ENCODE peak calls at places on chromosomes 5 and 9, in six cellular contexts. S is choroid plexus epithelial cell, D is uterus, X is bronchial epithelial cell, G is spleen, Y is GM23338. W is an unnamed sample.

GRCh38 chr5:102294996-102295395 is 1.1 kb downstream of the SLCO4C1 start:
- DNase-seq in S (no peak), D (no peak), X (no peak), G (no peak), Y (peak), W (no peak)

GRCh38 chr5:101390317-101390908 is 487.3 kb upstream of the ST8SIA4 start:
- DNase-seq in S (peak), D (no peak), X (peak), G (no peak), Y (peak), W (no peak)

GRCh38 chr9:23824241-23825142 is 1.5 kb downstream of the ELAVL2 start:
- DNase-seq in S (no peak), D (no peak), X (peak), G (no peak), Y (peak), W (no peak)

GRCh38 chr5:10666531-10667305 is 94.3 kb downstream of the DAP start:
- DNase-seq in S (no peak), D (no peak), X (no peak), G (no peak), Y (no peak), W (no peak)

GRCh38 chr5:113489299-113489698 is 1.0 kb upstream of the MCC start:
- DNase-seq in S (peak), D (no peak), X (peak), G (no peak), Y (no peak), W (no peak)

GRCh38 chr9:81244631-81245030 is 444.7 kb downstream of the TLE1 start:
- DNase-seq in S (peak), D (no peak), X (no peak), G (no peak), Y (no peak), W (no peak)

GRCh38 chr9:34554211-34555001 is 31.6 kb upstream of the ENHO start:
- DNase-seq in S (peak), D (no peak), X (no peak), G (peak), Y (no peak), W (peak)

GRCh38 chr9:120377268-120378150 is 202.5 kb downstream of the CDK5RAP2 start:
- DNase-seq in S (no peak), D (no peak), X (no peak), G (no peak), Y (no peak), W (peak)

GRCh38 chr5:68554566-68555279 is 339.2 kb downstream of the PIK3R1 start:
- DNase-seq in S (peak), D (peak), X (peak), G (no peak), Y (no peak), W (no peak)

GRCh38 chr5:54363669-54364068 is 53.3 kb upstream of the ARL15 start:
- DNase-seq in S (no peak), D (no peak), X (peak), G (no peak), Y (no peak), W (no peak)

GRCh38 chr5:1312993-1313833 is 18.3 kb upstream of the TERT start:
- DNase-seq in S (no peak), D (peak), X (no peak), G (peak), Y (no peak), W (peak)

GRCh38 chr9:87109182-87109581 is 161.9 kb upstream of the GAS1 start:
- DNase-seq in S (peak), D (no peak), X (peak), G (no peak), Y (no peak), W (no peak)

GRCh38 chr9:117696141-117696540 is 8.1 kb upstream of the TLR4 start:
- DNase-seq in S (peak), D (no peak), X (peak), G (peak), Y (no peak), W (no peak)

GRCh38 chr9:134442486-134443168 is 116.4 kb downstream of the RXRA start:
- DNase-seq in S (peak), D (no peak), X (no peak), G (no peak), Y (no peak), W (no peak)

GRCh38 chr9:121935744-121936143 is 157.4 kb downstream of the TTLL11 start:
- DNase-seq in S (no peak), D (no peak), X (no peak), G (no peak), Y (peak), W (no peak)

GRCh38 chr9:86142973-86143372 is 43.6 kb upstream of the GOLM1 start:
- DNase-seq in S (no peak), D (no peak), X (no peak), G (no peak), Y (no peak), W (no peak)

GRCh38 chr5:34571380-34572041 is 84.6 kb upstream of the RAI14 start:
- DNase-seq in S (peak), D (no peak), X (peak), G (no peak), Y (no peak), W (no peak)

GRCh38 chr5:174793684-174794328 is 69.4 kb downstream of the MSX2 start:
- DNase-seq in S (peak), D (peak), X (peak), G (peak), Y (peak), W (peak)

GRCh38 chr9:5025416-5025815 is 40.3 kb downstream of the JAK2 start:
- DNase-seq in S (peak), D (no peak), X (peak), G (no peak), Y (no peak), W (no peak)

GRCh38 chr5:82388186-82388585 is 110.0 kb upstream of the RPS23 start:
- DNase-seq in S (peak), D (no peak), X (no peak), G (no peak), Y (no peak), W (no peak)

GRCh38 chr5:10594591-10595210 is 30.8 kb downstream of the ANKRD33B start:
- DNase-seq in S (peak), D (no peak), X (peak), G (peak), Y (no peak), W (no peak)

GRCh38 chr5:164336906-164337305 is 831.5 kb downstream of the MAT2B start:
- DNase-seq in S (peak), D (no peak), X (peak), G (no peak), Y (no peak), W (no peak)

GRCh38 chr5:13991365-13991764 is 46.9 kb upstream of the DNAH5 start:
- DNase-seq in S (no peak), D (no peak), X (no peak), G (no peak), Y (no peak), W (no peak)

GRCh38 chr5:17065468-17065867 is 129.4 kb upstream of the MYO10 start:
- DNase-seq in S (no peak), D (no peak), X (no peak), G (no peak), Y (no peak), W (no peak)

GRCh38 chr5:77157732-77158532 is 52.5 kb upstream of the PDE8B start:
- DNase-seq in S (no peak), D (no peak), X (no peak), G (no peak), Y (no peak), W (no peak)

GRCh38 chr5:157290981-157291711 is 25.2 kb downstream of the CYFIP2 start:
- DNase-seq in S (peak), D (no peak), X (no peak), G (no peak), Y (no peak), W (no peak)

GRCh38 chr5:140833993-140834392 is at the start of gene PCDHA7:
- DNase-seq in S (no peak), D (no peak), X (peak), G (no peak), Y (peak), W (no peak)

GRCh38 chr9:107597743-107598217 is 108.2 kb upstream of the KLF4 start:
- DNase-seq in S (no peak), D (no peak), X (no peak), G (no peak), Y (no peak), W (no peak)

GRCh38 chr5:136133416-136134383 is 1.1 kb downstream of the SMAD5 start:
- DNase-seq in S (peak), D (peak), X (peak), G (no peak), Y (peak), W (peak)

GRCh38 chr9:136804509-136805206 is 3.1 kb upstream of the RABL6 start:
- DNase-seq in S (no peak), D (no peak), X (no peak), G (no peak), Y (no peak), W (no peak)

GRCh38 chr9:121581775-121582600 is 69.4 kb upstream of the DAB2IP start:
- DNase-seq in S (no peak), D (no peak), X (no peak), G (no peak), Y (peak), W (no peak)

GRCh38 chr9:94110821-94111252 is 26.6 kb downstream of the PTPDC1 start:
- DNase-seq in S (peak), D (no peak), X (peak), G (no peak), Y (no peak), W (no peak)

GRCh38 chr9:128271112-128271511 is 4.7 kb downstream of the GOLGA2 start:
- DNase-seq in S (no peak), D (no peak), X (peak), G (no peak), Y (no peak), W (no peak)

GRCh38 chr5:71841107-71841506 is 122.0 kb downstream of the CARTPT start:
- DNase-seq in S (no peak), D (no peak), X (no peak), G (no peak), Y (no peak), W (no peak)

GRCh38 chr5:140545606-140546005 is 1.9 kb upstream of the EIF4EBP3 start:
- DNase-seq in S (no peak), D (no peak), X (no peak), G (no peak), Y (no peak), W (no peak)

GRCh38 chr9:91711755-91712591 is 238.1 kb downstream of the ROR2 start:
- DNase-seq in S (peak), D (no peak), X (peak), G (peak), Y (no peak), W (no peak)

GRCh38 chr5:85896499-85896898 is 721.2 kb upstream of the COX7C start:
- DNase-seq in S (no peak), D (no peak), X (no peak), G (no peak), Y (peak), W (no peak)

GRCh38 chr9:101027733-101028345 is 688 bp upstream of the PLPPR1 start:
- DNase-seq in S (no peak), D (no peak), X (no peak), G (no peak), Y (no peak), W (no peak)

DNA sequence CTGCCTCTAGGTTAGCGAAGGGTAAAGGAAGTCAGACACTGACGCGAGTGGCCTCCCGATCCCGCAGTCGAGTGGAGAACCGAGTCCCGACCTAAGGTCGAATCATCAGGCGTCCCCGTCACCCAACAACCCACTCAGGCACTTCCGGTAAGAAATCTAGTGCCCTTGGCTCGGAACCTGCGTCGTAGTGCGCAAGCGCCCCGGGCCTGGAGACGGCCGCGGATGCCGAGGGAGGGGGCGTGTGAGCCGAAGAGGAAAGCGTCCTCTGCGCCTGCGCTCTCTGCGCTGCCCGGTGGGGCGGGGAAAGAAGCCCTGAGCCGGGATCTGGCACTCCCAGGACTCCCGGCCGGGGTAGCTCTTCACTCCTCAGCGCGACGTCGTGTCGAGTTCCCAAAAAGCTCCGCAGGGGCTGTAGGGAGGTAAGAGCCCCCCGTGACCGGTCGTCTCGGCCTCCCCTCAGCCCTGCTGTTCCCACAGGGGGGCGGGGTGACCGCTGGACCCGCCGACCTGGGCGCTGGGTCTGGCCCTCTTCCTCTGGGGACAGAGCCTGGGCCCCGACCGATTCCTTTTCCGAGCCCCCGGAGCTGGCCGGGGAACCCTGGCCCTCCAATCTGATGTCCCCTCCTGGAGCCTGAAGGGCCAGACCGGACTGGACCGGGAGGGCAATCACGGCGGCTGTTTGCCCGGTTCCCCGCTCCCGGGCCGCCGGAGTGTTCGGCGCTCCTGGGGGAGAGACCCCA is at the start of gene ZFYVE16:
- DNase-seq in S (peak), D (peak), X (peak), G (peak), Y (peak), W (peak)
- TF ChIP-seq CTCF in S (peak), D (peak), X (peak), G (peak), Y (no peak), W (peak)

GRCh38 chr5:107104774-107105050 is 566.0 kb downstream of the EFNA5 start:
- DNase-seq in S (peak), D (no peak), X (peak), G (no peak), Y (peak), W (no peak)

GRCh38 chr5:107100121-107100520 is 570.6 kb downstream of the EFNA5 start:
- DNase-seq in S (peak), D (no peak), X (no peak), G (no peak), Y (no peak), W (no peak)

GRCh38 chr5:107104040-107104773 is 566.5 kb downstream of the EFNA5 start:
- DNase-seq in S (no peak), D (no peak), X (no peak), G (no peak), Y (no peak), W (no peak)

GRCh38 chr5:107108111-107108510 is 562.6 kb downstream of the EFNA5 start:
- DNase-seq in S (peak), D (no peak), X (no peak), G (no peak), Y (no peak), W (no peak)

DNA sequence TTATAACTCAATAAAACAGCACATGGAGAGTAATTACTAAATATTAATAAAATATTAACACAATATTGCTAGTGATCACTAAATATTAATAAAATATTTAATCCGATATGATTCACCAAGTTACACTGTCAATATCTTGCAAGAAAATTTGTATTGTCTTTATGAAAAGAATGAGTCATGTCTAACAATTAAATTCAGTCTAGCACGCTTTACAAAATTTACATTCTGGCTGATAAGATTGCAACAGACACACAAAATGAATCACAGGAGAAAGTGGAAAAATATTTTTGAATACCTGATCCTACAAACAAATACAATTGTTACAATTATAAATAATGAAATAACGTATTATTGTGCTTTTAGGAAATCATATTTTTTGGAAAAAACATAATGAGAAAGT is 567.2 kb downstream of the EFNA5 start:
- DNase-seq in S (no peak), D (no peak), X (peak), G (no peak), Y (no peak), W (no peak)
- H3K4me3 ChIP-seq in S (no peak), D (no peak), X (no peak), G (no peak), Y (no peak), W (no peak)

DNA sequence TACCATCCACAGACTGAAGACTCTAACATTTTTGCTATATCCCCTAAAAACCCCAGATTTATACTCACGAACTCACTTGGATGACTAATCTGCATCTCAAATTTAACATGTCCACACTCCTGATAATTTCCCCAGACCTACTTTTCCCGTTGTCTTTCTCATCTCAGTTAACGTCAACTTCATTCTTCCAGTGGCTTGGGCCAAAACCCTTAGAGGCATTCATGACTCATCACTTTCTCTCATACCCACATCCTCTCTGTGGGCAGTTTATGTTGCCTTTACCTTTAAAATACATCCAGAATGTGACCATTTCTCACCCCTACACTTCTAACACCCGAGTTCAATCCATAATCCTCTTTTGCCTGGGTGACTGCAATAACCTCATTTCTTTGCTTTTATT is 96.7 kb downstream of the EDIL3 start:
- DNase-seq in S (peak), D (no peak), X (peak), G (no peak), Y (no peak), W (no peak)
- TF ChIP-seq CTCF in S (no peak), D (no peak), X (no peak), G (no peak), Y (no peak), W (no peak)

GRCh38 chr9:19252174-19252884 is 21.8 kb downstream of the DENND4C start:
- DNase-seq in S (no peak), D (no peak), X (no peak), G (no peak), Y (no peak), W (no peak)
- H3K4me3 ChIP-seq in S (no peak), D (no peak), X (no peak), G (no peak), Y (no peak), W (no peak)

DNA sequence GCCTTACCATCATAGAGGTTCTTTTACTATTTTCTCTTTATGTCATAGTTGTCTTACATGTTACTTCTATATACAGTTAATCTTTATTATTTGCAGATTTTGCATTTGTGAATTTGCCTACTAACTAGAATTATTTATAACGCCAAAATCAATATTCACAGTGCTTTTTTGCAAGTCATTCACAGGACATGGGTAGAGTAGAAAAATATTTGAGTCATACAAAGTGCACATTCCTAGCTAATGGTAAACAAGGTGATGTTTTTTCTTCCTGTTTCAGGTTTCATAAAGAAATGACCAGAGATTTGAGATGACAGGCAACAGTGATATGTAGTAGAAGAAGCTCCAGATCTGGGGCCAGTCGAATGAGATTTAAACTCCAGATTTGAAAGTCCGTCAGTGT is 30.0 kb upstream of the OR2Y1 start:
- DNase-seq in S (no peak), D (no peak), X (peak), G (no peak), Y (no peak), W (no peak)
- TF ChIP-seq CTCF in S (no peak), D (no peak), X (no peak), G (no peak), Y (no peak), W (no peak)

GRCh38 chr5:56319281-56320242 is 86.4 kb upstream of the ANKRD55 start:
- DNase-seq in S (peak), D (peak), X (peak), G (no peak), Y (no peak), W (peak)
- H3K4me3 ChIP-seq in S (no peak), D (no peak), X (no peak), G (no peak), Y (no peak), W (no peak)

W was measured in sigmoid colon.